ENCODE peak calls at places on chromosomes 13 and 19, in six cellular contexts. One of them, this sample, is unnamed.

GRCh38 chr19:50639121-50640112 is at the start of gene SYT3:
- DNase-seq in cardiac muscle cell: peak; percentile 80
- DNase-seq in A549: peak; percentile 95
- DNase-seq in lung: no peak
- DNase-seq in B cell: peak; percentile 80
- DNase-seq in MCF 10A: no peak
- DNase-seq in this sample: no peak

GRCh38 chr13:80716610-80717081 is 375.7 kb upstream of the SPRY2 start:
- DNase-seq in cardiac muscle cell: peak; percentile 45
- DNase-seq in A549: no peak
- DNase-seq in lung: peak; percentile 39
- DNase-seq in B cell: no peak
- DNase-seq in MCF 10A: peak; percentile 63
- DNase-seq in this sample: no peak

GRCh38 chr13:27522847-27523246 is 72.5 kb upstream of the MTIF3 start:
- DNase-seq in cardiac muscle cell: no peak
- DNase-seq in A549: no peak
- DNase-seq in lung: no peak
- DNase-seq in B cell: no peak
- DNase-seq in MCF 10A: no peak
- DNase-seq in this sample: no peak

GRCh38 chr13:54029226-54029625 is 1000.6 kb downstream of the OLFM4 start:
- DNase-seq in cardiac muscle cell: no peak
- DNase-seq in A549: no peak
- DNase-seq in lung: no peak
- DNase-seq in B cell: no peak
- DNase-seq in MCF 10A: peak; percentile 80
- DNase-seq in this sample: no peak

GRCh38 chr13:32362574-32362973 is 47.3 kb downstream of the BRCA2 start:
- DNase-seq in cardiac muscle cell: no peak
- DNase-seq in A549: no peak
- DNase-seq in lung: no peak
- DNase-seq in B cell: no peak
- DNase-seq in MCF 10A: no peak
- DNase-seq in this sample: no peak

GRCh38 chr19:33905473-33905936 is 108.8 kb downstream of the KCTD15 start:
- DNase-seq in cardiac muscle cell: peak; percentile 22
- DNase-seq in A549: no peak
- DNase-seq in lung: no peak
- DNase-seq in B cell: peak; percentile 33
- DNase-seq in MCF 10A: no peak
- DNase-seq in this sample: no peak

GRCh38 chr13:28355822-28356371 is 139.0 kb downstream of the FLT1 start:
- DNase-seq in cardiac muscle cell: no peak
- DNase-seq in A549: no peak
- DNase-seq in lung: no peak
- DNase-seq in B cell: no peak
- DNase-seq in MCF 10A: no peak
- DNase-seq in this sample: no peak

GRCh38 chr19:13864223-13864512 is 12.8 kb upstream of the NANOS3 start:
- DNase-seq in cardiac muscle cell: no peak
- DNase-seq in A549: no peak
- DNase-seq in lung: no peak
- DNase-seq in B cell: no peak
- DNase-seq in MCF 10A: no peak
- DNase-seq in this sample: no peak

GRCh38 chr19:55384576-55385235 is 614 bp upstream of the TMEM238 start:
- DNase-seq in cardiac muscle cell: no peak
- DNase-seq in A549: no peak
- DNase-seq in lung: peak; percentile 46
- DNase-seq in B cell: no peak
- DNase-seq in MCF 10A: no peak
- DNase-seq in this sample: no peak

GRCh38 chr13:37202264-37202663 is 96.8 kb upstream of the CSNK1A1L start:
- DNase-seq in cardiac muscle cell: no peak
- DNase-seq in A549: no peak
- DNase-seq in lung: no peak
- DNase-seq in B cell: no peak
- DNase-seq in MCF 10A: no peak
- DNase-seq in this sample: no peak

GRCh38 chr19:3302755-3303154 is 63.6 kb upstream of the NFIC start:
- DNase-seq in cardiac muscle cell: no peak
- DNase-seq in A549: no peak
- DNase-seq in lung: no peak
- DNase-seq in B cell: no peak
- DNase-seq in MCF 10A: no peak
- DNase-seq in this sample: no peak
- TF ChIP-seq CTCF in cardiac muscle cell: no peak
- TF ChIP-seq CTCF in A549: no peak
- TF ChIP-seq CTCF in lung: no peak
- TF ChIP-seq CTCF in B cell: no peak
- TF ChIP-seq CTCF in MCF 10A: no peak
- TF ChIP-seq CTCF in this sample: no peak

DNA sequence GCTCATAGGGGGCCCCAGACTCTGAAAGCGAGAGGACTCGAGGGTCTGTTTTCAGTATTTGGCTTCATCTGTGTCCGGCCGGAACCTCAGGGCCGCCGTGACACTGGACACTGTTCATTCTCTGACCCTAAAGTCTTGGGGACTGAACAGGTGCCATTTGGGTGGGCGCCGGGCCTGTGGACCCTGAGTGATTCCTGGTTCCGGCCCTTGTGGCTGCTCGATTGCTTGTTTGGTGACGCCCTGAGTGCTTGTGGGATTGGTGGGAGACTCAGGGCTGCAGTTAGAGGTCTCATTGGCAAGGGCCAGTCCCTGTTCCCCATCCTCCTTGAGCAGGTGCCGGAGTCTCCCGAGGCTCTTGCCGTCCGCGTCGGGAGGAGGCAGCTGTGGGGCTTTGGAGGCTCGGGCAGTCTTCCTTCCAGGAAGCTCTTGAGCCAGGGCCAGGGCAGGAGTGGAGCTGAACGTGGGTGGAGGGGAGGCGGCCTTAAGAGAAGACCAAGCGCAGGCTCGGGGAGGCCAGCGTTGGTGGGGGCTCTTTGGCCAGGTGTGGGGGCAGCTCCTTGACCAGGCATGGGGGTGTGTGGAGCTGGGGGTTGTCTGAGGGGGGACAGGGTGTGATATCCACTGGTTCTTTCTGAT is 4.7 kb downstream of the PTBP1 start:
- DNase-seq in cardiac muscle cell: peak; percentile 2
- DNase-seq in A549: no peak
- DNase-seq in lung: peak; percentile 68
- DNase-seq in B cell: no peak
- DNase-seq in MCF 10A: no peak
- DNase-seq in this sample: no peak
- TF ChIP-seq CTCF in cardiac muscle cell: no peak
- TF ChIP-seq CTCF in A549: no peak
- TF ChIP-seq CTCF in lung: no peak
- TF ChIP-seq CTCF in B cell: no peak
- TF ChIP-seq CTCF in MCF 10A: no peak
- TF ChIP-seq CTCF in this sample: no peak

GRCh38 chr19:43704002-43704705 is 11.7 kb upstream of the IRGC start:
- DNase-seq in cardiac muscle cell: no peak
- DNase-seq in A549: no peak
- DNase-seq in lung: no peak
- DNase-seq in B cell: no peak
- DNase-seq in MCF 10A: no peak
- DNase-seq in this sample: no peak

GRCh38 chr19:43700368-43701015 is 15.4 kb upstream of the IRGC start:
- DNase-seq in cardiac muscle cell: no peak
- DNase-seq in A549: no peak
- DNase-seq in lung: peak; percentile 49
- DNase-seq in B cell: peak; percentile 42
- DNase-seq in MCF 10A: peak; percentile 85
- DNase-seq in this sample: peak; percentile 15

GRCh38 chr19:43695985-43696729 is 19.7 kb upstream of the IRGC start:
- DNase-seq in cardiac muscle cell: no peak
- DNase-seq in A549: no peak
- DNase-seq in lung: no peak
- DNase-seq in B cell: no peak
- DNase-seq in MCF 10A: no peak
- DNase-seq in this sample: no peak

GRCh38 chr19:43697295-43697694 is 18.6 kb upstream of the IRGC start:
- DNase-seq in cardiac muscle cell: no peak
- DNase-seq in A549: no peak
- DNase-seq in lung: no peak
- DNase-seq in B cell: no peak
- DNase-seq in MCF 10A: no peak
- DNase-seq in this sample: no peak

GRCh38 chr19:43699506-43700367 is 16.1 kb upstream of the IRGC start:
- DNase-seq in cardiac muscle cell: peak; percentile 48
- DNase-seq in A549: no peak
- DNase-seq in lung: no peak
- DNase-seq in B cell: peak; percentile 33
- DNase-seq in MCF 10A: no peak
- DNase-seq in this sample: no peak
- TF ChIP-seq CTCF in cardiac muscle cell: no peak
- TF ChIP-seq CTCF in A549: no peak
- TF ChIP-seq CTCF in lung: no peak
- TF ChIP-seq CTCF in B cell: no peak
- TF ChIP-seq CTCF in MCF 10A: no peak
- TF ChIP-seq CTCF in this sample: no peak

DNA sequence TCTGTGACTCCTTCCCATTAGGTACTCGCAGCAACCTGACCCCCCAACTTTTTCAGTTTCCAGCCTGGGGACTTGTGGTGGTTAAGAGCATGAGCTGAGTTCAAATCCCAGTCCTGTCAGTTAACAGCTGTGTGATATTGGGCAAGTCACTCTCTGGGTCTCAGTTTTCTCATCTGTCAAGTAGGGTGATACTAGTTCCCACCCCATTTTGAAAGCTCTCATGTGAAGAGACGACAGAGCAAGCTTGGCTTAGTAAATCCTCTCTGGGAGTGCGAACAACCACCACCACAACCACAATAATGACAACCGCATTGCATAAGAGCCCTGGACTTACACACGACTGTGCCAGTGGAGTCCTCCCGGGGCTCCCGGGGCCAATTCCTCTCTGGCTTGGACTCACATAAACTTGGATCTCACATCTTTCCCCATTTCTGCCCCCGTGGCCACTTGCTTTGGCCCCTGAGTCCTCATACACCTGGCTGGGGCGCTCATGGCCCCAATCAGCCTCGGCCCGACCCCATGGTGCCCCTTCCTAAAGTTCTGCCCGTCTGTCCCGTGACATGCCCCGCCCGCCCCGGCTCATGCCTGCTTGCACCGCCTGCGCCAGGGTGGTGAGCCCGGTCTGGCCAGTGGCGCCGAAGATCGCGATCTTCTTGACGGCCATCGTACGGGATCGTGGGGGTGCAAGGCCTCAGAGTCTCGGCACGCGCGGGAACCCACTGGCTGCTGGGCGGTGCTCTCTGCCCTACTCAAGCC is at the start of gene BLVRB:
- DNase-seq in cardiac muscle cell: no peak
- DNase-seq in A549: no peak
- DNase-seq in lung: no peak
- DNase-seq in B cell: no peak
- DNase-seq in MCF 10A: peak; percentile 88
- DNase-seq in this sample: peak; percentile 64
- TF ChIP-seq CTCF in cardiac muscle cell: no peak
- TF ChIP-seq CTCF in A549: no peak
- TF ChIP-seq CTCF in lung: no peak
- TF ChIP-seq CTCF in B cell: no peak
- TF ChIP-seq CTCF in MCF 10A: no peak
- TF ChIP-seq CTCF in this sample: no peak

GRCh38 chr19:47797996-47798903 is 6.1 kb downstream of the TPRX1 start:
- DNase-seq in cardiac muscle cell: no peak
- DNase-seq in A549: no peak
- DNase-seq in lung: no peak
- DNase-seq in B cell: no peak
- DNase-seq in MCF 10A: no peak
- DNase-seq in this sample: no peak

GRCh38 chr19:47796785-47797184 is 7.6 kb downstream of the TPRX1 start:
- DNase-seq in cardiac muscle cell: no peak
- DNase-seq in A549: no peak
- DNase-seq in lung: no peak
- DNase-seq in B cell: no peak
- DNase-seq in MCF 10A: no peak
- DNase-seq in this sample: no peak

GRCh38 chr19:47790398-47790814 is 11.9 kb downstream of the SELENOW start:
- DNase-seq in cardiac muscle cell: peak; percentile 92
- DNase-seq in A549: peak; percentile 94
- DNase-seq in lung: peak; percentile 87
- DNase-seq in B cell: peak; percentile 81
- DNase-seq in MCF 10A: peak; percentile 82
- DNase-seq in this sample: peak; percentile 72

GRCh38 chr19:47792616-47793015 is 11.7 kb downstream of the TPRX1 start:
- DNase-seq in cardiac muscle cell: no peak
- DNase-seq in A549: no peak
- DNase-seq in lung: no peak
- DNase-seq in B cell: no peak
- DNase-seq in MCF 10A: no peak
- DNase-seq in this sample: no peak

GRCh38 chr19:47794526-47794925 is 9.8 kb downstream of the TPRX1 start:
- DNase-seq in cardiac muscle cell: no peak
- DNase-seq in A549: no peak
- DNase-seq in lung: no peak
- DNase-seq in B cell: no peak
- DNase-seq in MCF 10A: no peak
- DNase-seq in this sample: no peak
- TF ChIP-seq CTCF in cardiac muscle cell: no peak
- TF ChIP-seq CTCF in A549: peak; percentile 9
- TF ChIP-seq CTCF in lung: no peak
- TF ChIP-seq CTCF in B cell: no peak
- TF ChIP-seq CTCF in MCF 10A: no peak
- TF ChIP-seq CTCF in this sample: no peak

GRCh38 chr13:40666058-40666904 is at the start of gene FOXO1:
- DNase-seq in cardiac muscle cell: peak; percentile 91
- DNase-seq in A549: peak; percentile 89
- DNase-seq in lung: peak; percentile 83
- DNase-seq in B cell: peak; percentile 100
- DNase-seq in MCF 10A: peak; percentile 79
- DNase-seq in this sample: peak; percentile 93

GRCh38 chr13:40667622-40667978 is 1.2 kb upstream of the FOXO1 start:
- DNase-seq in cardiac muscle cell: no peak
- DNase-seq in A549: no peak
- DNase-seq in lung: no peak
- DNase-seq in B cell: no peak
- DNase-seq in MCF 10A: no peak
- DNase-seq in this sample: no peak

GRCh38 chr13:40666905-40667621 is 622 bp upstream of the FOXO1 start:
- DNase-seq in cardiac muscle cell: peak; percentile 86
- DNase-seq in A549: peak; percentile 19
- DNase-seq in lung: peak; percentile 69
- DNase-seq in B cell: peak; percentile 78
- DNase-seq in MCF 10A: peak; percentile 59
- DNase-seq in this sample: peak; percentile 31

GRCh38 chr13:40670307-40670706 is 3.9 kb upstream of the FOXO1 start:
- DNase-seq in cardiac muscle cell: no peak
- DNase-seq in A549: no peak
- DNase-seq in lung: no peak
- DNase-seq in B cell: no peak
- DNase-seq in MCF 10A: no peak
- DNase-seq in this sample: no peak

GRCh38 chr13:40668335-40668734 is 1.9 kb upstream of the FOXO1 start:
- DNase-seq in cardiac muscle cell: no peak
- DNase-seq in A549: peak; percentile 66
- DNase-seq in lung: peak; percentile 31
- DNase-seq in B cell: peak; percentile 75
- DNase-seq in MCF 10A: no peak
- DNase-seq in this sample: peak; percentile 21
- TF ChIP-seq CTCF in cardiac muscle cell: peak; percentile 61
- TF ChIP-seq CTCF in A549: peak; percentile 45
- TF ChIP-seq CTCF in lung: peak; percentile 21
- TF ChIP-seq CTCF in B cell: peak; percentile 74
- TF ChIP-seq CTCF in MCF 10A: no peak
- TF ChIP-seq CTCF in this sample: peak; percentile 66